ENCODE peak calls at places on chromosome 11, in five cellular contexts. M is T47D, P is NCI-H2107, A is Daoy, O is caudate nucleus. H is an unnamed sample.

GRCh38 chr11:66720899-66721470 is 8.0 kb downstream of the SPTBN2 start:
- DNase-seq in O (no peak), A (no peak), M (no peak), P (no peak), H (peak; percentile 78)

GRCh38 chr11:30429550-30429949 is 106.6 kb downstream of the ARL14EP start:
- DNase-seq in O (no peak), A (no peak), P (no peak), M (no peak), H (no peak)

GRCh38 chr11:106482920-106483761 is 405.7 kb downstream of the AASDHPPT start:
- DNase-seq in A (peak; percentile 83), M (no peak), P (no peak), O (peak; percentile 5), H (peak; percentile 18)

GRCh38 chr11:111455291-111456085 is 56.7 kb downstream of the BTG4 start:
- DNase-seq in O (no peak), P (no peak), A (no peak), M (no peak), H (no peak)

GRCh38 chr11:114775849-114776621 is 97.7 kb downstream of the NXPE2 start:
- DNase-seq in A (peak; percentile 16), M (no peak), P (no peak), O (no peak), H (peak; percentile 86)

GRCh38 chr11:693415-693831 is 1.6 kb downstream of the DEAF1 start:
- DNase-seq in P (no peak), O (no peak), M (no peak), A (no peak), H (no peak)

GRCh38 chr11:57275582-57275981 is 38.5 kb upstream of the APLNR start:
- DNase-seq in O (no peak), A (peak; percentile 30), P (no peak), M (no peak), H (no peak)

GRCh38 chr11:24617856-24618255 is 121.0 kb downstream of the LUZP2 start:
- DNase-seq in O (no peak), P (no peak), A (no peak), M (no peak), H (no peak)

GRCh38 chr11:10522276-10522675 is 18.7 kb downstream of the RNF141 start:
- DNase-seq in P (no peak), A (no peak), O (no peak), M (no peak), H (no peak)

GRCh38 chr11:113317297-113317696 is 2.9 kb downstream of the TTC12 start:
- DNase-seq in M (no peak), P (no peak), A (no peak), O (no peak), H (no peak)

GRCh38 chr11:86449993-86450629 is 75.4 kb downstream of the CCDC81 start:
- DNase-seq in A (no peak), P (no peak), O (no peak), M (no peak), H (no peak)

GRCh38 chr11:2558861-2559526 is 114.2 kb downstream of the KCNQ1 start:
- DNase-seq in O (no peak), M (no peak), P (no peak), A (no peak), H (no peak)

GRCh38 chr11:97118756-97119155 is 728.9 kb downstream of the JRKL start:
- DNase-seq in O (no peak), M (no peak), A (no peak), P (no peak), H (no peak)

GRCh38 chr11:47595967-47596366 is 1.8 kb upstream of the C1QTNF4 start:
- DNase-seq in P (no peak), O (no peak), M (no peak), A (no peak), H (no peak)

GRCh38 chr11:80844110-80844509 is 1403.3 kb upstream of the TENM4 start:
- DNase-seq in A (no peak), P (no peak), M (no peak), O (no peak), H (no peak)

GRCh38 chr11:66617148-66617814 is 851 bp downstream of the RBM14 start:
- DNase-seq in P (no peak), O (no peak), M (no peak), A (no peak), H (peak; percentile 88)

GRCh38 chr11:13972033-13972910 is 9.7 kb downstream of the SPON1 start:
- DNase-seq in M (no peak), A (no peak), P (no peak), O (no peak), H (no peak)

GRCh38 chr11:66643745-66644437 is 5.4 kb downstream of the RBM4 start:
- DNase-seq in A (no peak), P (no peak), M (no peak), O (no peak), H (no peak)

GRCh38 chr11:44633641-44634040 is 68.2 kb downstream of the CD82 start:
- DNase-seq in O (no peak), P (no peak), A (no peak), M (no peak), H (no peak)

GRCh38 chr11:58616594-58616993 is 5.9 kb upstream of the CNTF start:
- DNase-seq in A (peak; percentile 72), O (no peak), M (no peak), P (no peak), H (no peak)